ENCODE peak calls at places on chromosome 5, in seven cellular contexts. One of them, this sample, is unnamed.

GRCh38 chr5:66963559-66963971 is 233.0 kb downstream of the CD180 start:
- DNase-seq in stomach: no peak
- DNase-seq in BJ: no peak
- DNase-seq in OCI-LY7: no peak
- DNase-seq in AG04450: no peak
- DNase-seq in transverse colon: no peak
- DNase-seq in choroid plexus epithelial cell: peak
- DNase-seq in this sample: no peak

GRCh38 chr5:73918791-73919221 is 292.8 kb downstream of the ARHGEF28 start:
- DNase-seq in stomach: no peak
- DNase-seq in BJ: no peak
- DNase-seq in OCI-LY7: no peak
- DNase-seq in AG04450: no peak
- DNase-seq in transverse colon: no peak
- DNase-seq in choroid plexus epithelial cell: no peak
- DNase-seq in this sample: no peak

GRCh38 chr5:103442756-103443155 is 119.8 kb downstream of the NUDT12 start:
- DNase-seq in stomach: no peak
- DNase-seq in BJ: no peak
- DNase-seq in OCI-LY7: no peak
- DNase-seq in AG04450: no peak
- DNase-seq in transverse colon: no peak
- DNase-seq in choroid plexus epithelial cell: no peak
- DNase-seq in this sample: no peak

GRCh38 chr5:115636008-115636407 is 10.2 kb upstream of the TMED7 start:
- DNase-seq in stomach: no peak
- DNase-seq in BJ: no peak
- DNase-seq in OCI-LY7: no peak
- DNase-seq in AG04450: no peak
- DNase-seq in transverse colon: no peak
- DNase-seq in choroid plexus epithelial cell: no peak
- DNase-seq in this sample: no peak

GRCh38 chr5:38467353-38468040 is 88.9 kb downstream of the LIFR start:
- DNase-seq in stomach: peak
- DNase-seq in BJ: no peak
- DNase-seq in OCI-LY7: no peak
- DNase-seq in AG04450: no peak
- DNase-seq in transverse colon: no peak
- DNase-seq in choroid plexus epithelial cell: peak
- DNase-seq in this sample: no peak

GRCh38 chr5:91955610-91956009 is 572.5 kb upstream of the ARRDC3 start:
- DNase-seq in stomach: peak
- DNase-seq in BJ: no peak
- DNase-seq in OCI-LY7: no peak
- DNase-seq in AG04450: no peak
- DNase-seq in transverse colon: no peak
- DNase-seq in choroid plexus epithelial cell: no peak
- DNase-seq in this sample: no peak

GRCh38 chr5:34970552-34970951 is 41.2 kb downstream of the DNAJC21 start:
- DNase-seq in stomach: no peak
- DNase-seq in BJ: no peak
- DNase-seq in OCI-LY7: no peak
- DNase-seq in AG04450: no peak
- DNase-seq in transverse colon: no peak
- DNase-seq in choroid plexus epithelial cell: no peak
- DNase-seq in this sample: no peak

GRCh38 chr5:168851902-168852321 is 272.7 kb upstream of the PANK3 start:
- DNase-seq in stomach: no peak
- DNase-seq in BJ: peak
- DNase-seq in OCI-LY7: no peak
- DNase-seq in AG04450: no peak
- DNase-seq in transverse colon: no peak
- DNase-seq in choroid plexus epithelial cell: peak
- DNase-seq in this sample: no peak

GRCh38 chr5:160390787-160391696 is 8.8 kb downstream of the FAM200C start:
- DNase-seq in stomach: no peak
- DNase-seq in BJ: no peak
- DNase-seq in OCI-LY7: peak
- DNase-seq in AG04450: no peak
- DNase-seq in transverse colon: no peak
- DNase-seq in choroid plexus epithelial cell: peak
- DNase-seq in this sample: no peak

GRCh38 chr5:144187699-144188294 is 17.1 kb downstream of the KCTD16 start:
- DNase-seq in stomach: peak
- DNase-seq in BJ: peak
- DNase-seq in OCI-LY7: peak
- DNase-seq in AG04450: peak
- DNase-seq in transverse colon: peak
- DNase-seq in choroid plexus epithelial cell: peak
- DNase-seq in this sample: peak

GRCh38 chr5:40046792-40047191 is 622.0 kb upstream of the DAB2 start:
- DNase-seq in stomach: no peak
- DNase-seq in BJ: no peak
- DNase-seq in OCI-LY7: no peak
- DNase-seq in AG04450: no peak
- DNase-seq in transverse colon: no peak
- DNase-seq in choroid plexus epithelial cell: peak
- DNase-seq in this sample: no peak

GRCh38 chr5:143229896-143230675 is 173.4 kb downstream of the NR3C1 start:
- DNase-seq in stomach: no peak
- DNase-seq in BJ: peak
- DNase-seq in OCI-LY7: peak
- DNase-seq in AG04450: no peak
- DNase-seq in transverse colon: no peak
- DNase-seq in choroid plexus epithelial cell: no peak
- DNase-seq in this sample: no peak

GRCh38 chr5:160923927-160924705 is 72.1 kb upstream of the ATP10B start:
- DNase-seq in stomach: peak
- DNase-seq in BJ: no peak
- DNase-seq in OCI-LY7: no peak
- DNase-seq in AG04450: no peak
- DNase-seq in transverse colon: peak
- DNase-seq in choroid plexus epithelial cell: no peak
- DNase-seq in this sample: no peak

GRCh38 chr5:134138416-134139376 is 24.2 kb downstream of the TCF7 start:
- DNase-seq in stomach: peak
- DNase-seq in BJ: no peak
- DNase-seq in OCI-LY7: no peak
- DNase-seq in AG04450: no peak
- DNase-seq in transverse colon: no peak
- DNase-seq in choroid plexus epithelial cell: peak
- DNase-seq in this sample: no peak

GRCh38 chr5:17069995-17070405 is 133.9 kb upstream of the MYO10 start:
- DNase-seq in stomach: peak
- DNase-seq in BJ: no peak
- DNase-seq in OCI-LY7: no peak
- DNase-seq in AG04450: no peak
- DNase-seq in transverse colon: peak
- DNase-seq in choroid plexus epithelial cell: no peak
- DNase-seq in this sample: no peak

GRCh38 chr5:156409834-156410233 is 82.9 kb downstream of the SGCD start:
- DNase-seq in stomach: no peak
- DNase-seq in BJ: no peak
- DNase-seq in OCI-LY7: no peak
- DNase-seq in AG04450: no peak
- DNase-seq in transverse colon: no peak
- DNase-seq in choroid plexus epithelial cell: no peak
- DNase-seq in this sample: no peak

GRCh38 chr5:73759771-73760170 is 133.8 kb downstream of the ARHGEF28 start:
- DNase-seq in stomach: no peak
- DNase-seq in BJ: no peak
- DNase-seq in OCI-LY7: no peak
- DNase-seq in AG04450: no peak
- DNase-seq in transverse colon: no peak
- DNase-seq in choroid plexus epithelial cell: no peak
- DNase-seq in this sample: no peak

GRCh38 chr5:147346006-147346561 is 111.3 kb downstream of the STK32A start:
- DNase-seq in stomach: no peak
- DNase-seq in BJ: no peak
- DNase-seq in OCI-LY7: no peak
- DNase-seq in AG04450: no peak
- DNase-seq in transverse colon: no peak
- DNase-seq in choroid plexus epithelial cell: no peak
- DNase-seq in this sample: no peak
- TF ChIP-seq CTCF in stomach: no peak
- TF ChIP-seq CTCF in BJ: no peak
- TF ChIP-seq CTCF in OCI-LY7: no peak
- TF ChIP-seq CTCF in AG04450: peak
- TF ChIP-seq CTCF in transverse colon: no peak
- TF ChIP-seq CTCF in choroid plexus epithelial cell: peak
- TF ChIP-seq CTCF in this sample: no peak

GRCh38 chr5:36058776-36059175 is 7.9 kb downstream of the UGT3A2 start:
- DNase-seq in stomach: no peak
- DNase-seq in BJ: no peak
- DNase-seq in OCI-LY7: no peak
- DNase-seq in AG04450: no peak
- DNase-seq in transverse colon: no peak
- DNase-seq in choroid plexus epithelial cell: no peak
- DNase-seq in this sample: no peak

GRCh38 chr5:36055984-36056383 is 10.7 kb downstream of the UGT3A2 start:
- DNase-seq in stomach: no peak
- DNase-seq in BJ: no peak
- DNase-seq in OCI-LY7: no peak
- DNase-seq in AG04450: no peak
- DNase-seq in transverse colon: no peak
- DNase-seq in choroid plexus epithelial cell: no peak
- DNase-seq in this sample: no peak

GRCh38 chr5:36066001-36066539 is 612 bp downstream of the UGT3A2 start:
- DNase-seq in stomach: no peak
- DNase-seq in BJ: no peak
- DNase-seq in OCI-LY7: no peak
- DNase-seq in AG04450: no peak
- DNase-seq in transverse colon: no peak
- DNase-seq in choroid plexus epithelial cell: no peak
- DNase-seq in this sample: no peak

GRCh38 chr5:36059571-36060515 is 6.8 kb downstream of the UGT3A2 start:
- DNase-seq in stomach: no peak
- DNase-seq in BJ: peak
- DNase-seq in OCI-LY7: no peak
- DNase-seq in AG04450: no peak
- DNase-seq in transverse colon: no peak
- DNase-seq in choroid plexus epithelial cell: no peak
- DNase-seq in this sample: no peak

DNA sequence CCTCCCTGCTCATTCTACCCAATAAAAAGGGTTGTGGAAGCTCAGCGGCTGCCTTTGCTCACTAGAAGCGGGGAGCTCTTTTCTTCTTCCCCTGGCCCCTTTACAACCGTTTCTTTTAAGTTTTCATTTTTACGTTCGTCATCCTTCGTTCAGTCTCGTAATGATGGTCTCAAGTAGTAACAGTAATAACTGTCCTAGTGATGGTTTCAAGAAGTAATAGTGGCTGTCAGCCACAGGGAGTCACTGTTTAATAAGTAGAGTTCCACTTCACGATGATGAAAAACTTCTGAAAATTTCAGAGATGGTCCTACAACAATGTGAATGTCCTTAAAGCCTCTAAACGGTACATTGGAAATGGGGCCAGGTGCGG is 6.2 kb downstream of the UGT3A2 start:
- DNase-seq in stomach: no peak
- DNase-seq in BJ: no peak
- DNase-seq in OCI-LY7: peak
- DNase-seq in AG04450: no peak
- DNase-seq in transverse colon: no peak
- DNase-seq in choroid plexus epithelial cell: peak
- DNase-seq in this sample: no peak
- TF ChIP-seq CTCF in stomach: no peak
- TF ChIP-seq CTCF in BJ: peak
- TF ChIP-seq CTCF in OCI-LY7: peak
- TF ChIP-seq CTCF in AG04450: no peak
- TF ChIP-seq CTCF in transverse colon: no peak
- TF ChIP-seq CTCF in choroid plexus epithelial cell: peak
- TF ChIP-seq CTCF in this sample: no peak

DNA sequence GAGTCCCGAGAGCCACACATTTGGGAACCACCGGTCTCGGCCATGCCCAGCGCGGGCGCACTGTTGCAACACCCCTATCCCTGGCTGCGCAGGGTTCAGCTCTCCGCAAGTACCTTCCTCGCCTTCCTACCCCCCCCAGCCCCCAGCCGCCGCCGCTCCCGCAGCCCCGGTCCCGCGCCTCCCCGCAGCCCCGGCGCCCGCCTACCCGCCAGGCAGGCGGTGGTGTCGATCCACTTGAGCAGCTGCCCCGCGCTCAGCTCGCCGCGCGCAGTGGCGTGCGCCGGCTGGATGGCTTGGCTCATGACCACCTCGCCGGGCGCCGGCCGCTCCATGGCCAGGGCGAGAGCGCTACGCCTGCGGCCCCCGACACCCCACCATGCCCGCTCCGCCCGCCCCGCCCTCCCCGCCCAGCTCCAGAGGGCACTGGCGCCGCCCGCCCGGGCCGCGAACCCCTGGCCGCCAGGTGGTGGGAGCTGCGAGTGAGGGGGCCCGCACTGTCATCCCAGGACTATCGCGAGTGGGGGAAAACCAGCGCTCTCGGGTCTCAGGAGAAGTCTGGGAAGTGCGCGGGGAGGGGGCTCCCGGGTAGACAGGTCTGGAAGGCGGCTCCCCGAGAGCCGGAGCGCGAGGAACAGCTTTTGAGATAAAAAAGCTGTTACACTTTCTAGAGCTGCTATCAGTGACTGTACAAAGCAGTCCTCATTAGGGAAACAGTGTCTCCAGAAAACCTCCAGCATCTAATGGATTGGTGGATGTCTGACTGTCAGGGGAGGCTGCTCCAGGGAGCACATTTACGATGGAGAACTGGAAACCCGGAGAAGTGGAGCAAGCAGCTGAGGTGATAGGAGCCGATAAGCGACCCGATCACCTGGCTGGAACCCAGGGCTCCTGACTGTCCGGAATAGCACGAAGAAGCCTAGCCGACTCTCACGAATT is at the start of gene ACOT12:
- DNase-seq in stomach: no peak
- DNase-seq in BJ: no peak
- DNase-seq in OCI-LY7: no peak
- DNase-seq in AG04450: no peak
- DNase-seq in transverse colon: no peak
- DNase-seq in choroid plexus epithelial cell: peak
- DNase-seq in this sample: no peak
- TF ChIP-seq CTCF in stomach: no peak
- TF ChIP-seq CTCF in BJ: no peak
- TF ChIP-seq CTCF in OCI-LY7: no peak
- TF ChIP-seq CTCF in AG04450: no peak
- TF ChIP-seq CTCF in transverse colon: no peak
- TF ChIP-seq CTCF in choroid plexus epithelial cell: no peak
- TF ChIP-seq CTCF in this sample: no peak

DNA sequence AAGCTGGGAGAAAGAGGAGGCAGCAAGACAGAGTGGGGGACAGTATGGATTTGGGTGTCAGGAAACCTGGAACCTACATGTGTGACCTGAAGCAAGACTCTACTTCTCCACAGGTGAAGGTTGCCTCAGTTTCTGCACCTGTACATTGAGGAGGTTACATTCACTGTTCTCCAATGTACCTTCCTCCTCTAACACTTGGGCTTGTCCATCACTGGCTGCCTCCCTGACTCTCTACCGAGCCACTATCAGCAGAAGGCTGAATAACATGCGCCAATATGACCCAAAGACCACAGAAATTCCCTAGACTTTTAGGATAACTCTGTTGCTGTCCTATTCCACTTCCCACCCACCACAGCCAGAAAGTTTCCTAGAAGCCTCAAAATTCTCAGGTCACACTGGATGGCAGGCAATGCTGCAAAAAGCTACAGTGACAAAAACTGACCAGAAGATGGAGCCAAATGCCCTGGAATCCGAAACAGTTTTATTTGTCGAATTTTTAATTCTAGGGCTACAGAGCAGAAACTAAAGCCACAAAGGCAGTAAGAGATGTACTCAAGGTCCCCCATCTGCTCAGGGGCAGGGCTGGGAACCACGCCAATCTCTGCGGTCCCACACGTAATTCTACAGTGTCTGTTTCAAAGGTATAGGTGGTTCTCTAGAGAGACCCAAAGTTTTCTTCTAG is 64.4 kb downstream of the FAM114A2 start:
- DNase-seq in stomach: no peak
- DNase-seq in BJ: no peak
- DNase-seq in OCI-LY7: peak
- DNase-seq in AG04450: peak
- DNase-seq in transverse colon: peak
- DNase-seq in choroid plexus epithelial cell: peak
- DNase-seq in this sample: no peak
- TF ChIP-seq CTCF in stomach: peak
- TF ChIP-seq CTCF in BJ: peak
- TF ChIP-seq CTCF in OCI-LY7: peak
- TF ChIP-seq CTCF in AG04450: peak
- TF ChIP-seq CTCF in transverse colon: peak
- TF ChIP-seq CTCF in choroid plexus epithelial cell: peak
- TF ChIP-seq CTCF in this sample: peak

This sample was measured in CD14-positive monocyte.